ENCODE peak calls at places on chromosome 6, in four cellular contexts. One of them, this sample, is unnamed.

GRCh38 chr6:125904871-125905270 is 51.7 kb upstream of the HINT3 start:
- DNase-seq in iPS DF 19.7: no peak
- DNase-seq in hepatocyte: no peak
- DNase-seq in SW480: no peak
- DNase-seq in this sample: no peak

GRCh38 chr6:166194885-166195860 is 27.5 kb upstream of the TBXT start:
- DNase-seq in iPS DF 19.7: no peak
- DNase-seq in hepatocyte: peak
- DNase-seq in SW480: no peak
- DNase-seq in this sample: no peak

GRCh38 chr6:162408805-162409535 is 318.6 kb downstream of the PRKN start:
- DNase-seq in iPS DF 19.7: no peak
- DNase-seq in hepatocyte: no peak
- DNase-seq in SW480: no peak
- DNase-seq in this sample: no peak

GRCh38 chr6:1607557-1608221 is 2.0 kb upstream of the FOXC1 start:
- DNase-seq in iPS DF 19.7: no peak
- DNase-seq in hepatocyte: peak
- DNase-seq in SW480: no peak
- DNase-seq in this sample: peak

GRCh38 chr6:81938014-81938761 is 185.7 kb upstream of the TENT5A start:
- DNase-seq in iPS DF 19.7: no peak
- DNase-seq in hepatocyte: peak
- DNase-seq in SW480: peak
- DNase-seq in this sample: no peak

GRCh38 chr6:170232186-170233002 is 58.5 kb downstream of the DLL1 start:
- DNase-seq in iPS DF 19.7: no peak
- DNase-seq in hepatocyte: no peak
- DNase-seq in SW480: no peak
- DNase-seq in this sample: no peak

GRCh38 chr6:41153451-41153850 is 696 bp downstream of the TREML1 start:
- DNase-seq in iPS DF 19.7: no peak
- DNase-seq in hepatocyte: no peak
- DNase-seq in SW480: no peak
- DNase-seq in this sample: no peak

GRCh38 chr6:152462716-152463115 is 174.4 kb downstream of the SYNE1 start:
- DNase-seq in iPS DF 19.7: no peak
- DNase-seq in hepatocyte: no peak
- DNase-seq in SW480: peak
- DNase-seq in this sample: peak

GRCh38 chr6:109006818-109007217 is 87.8 kb downstream of the SESN1 start:
- DNase-seq in iPS DF 19.7: no peak
- DNase-seq in hepatocyte: no peak
- DNase-seq in SW480: no peak
- DNase-seq in this sample: peak

GRCh38 chr6:157244175-157244574 is 79.1 kb downstream of the TMEM242 start:
- DNase-seq in iPS DF 19.7: no peak
- DNase-seq in hepatocyte: peak
- DNase-seq in SW480: no peak
- DNase-seq in this sample: no peak

GRCh38 chr6:114008331-114008730 is 37.4 kb upstream of the HDAC2 start:
- DNase-seq in iPS DF 19.7: no peak
- DNase-seq in hepatocyte: no peak
- DNase-seq in SW480: no peak
- DNase-seq in this sample: no peak

GRCh38 chr6:16338577-16339262 is 100.3 kb downstream of the GMPR start:
- DNase-seq in iPS DF 19.7: no peak
- DNase-seq in hepatocyte: peak
- DNase-seq in SW480: peak
- DNase-seq in this sample: peak

GRCh38 chr6:140052757-140053729 is 678.6 kb upstream of the CITED2 start:
- DNase-seq in iPS DF 19.7: peak
- DNase-seq in hepatocyte: peak
- DNase-seq in SW480: no peak
- DNase-seq in this sample: peak

GRCh38 chr6:168447282-168447681 is 6.3 kb downstream of the SMOC2 start:
- DNase-seq in iPS DF 19.7: no peak
- DNase-seq in hepatocyte: no peak
- DNase-seq in SW480: no peak
- DNase-seq in this sample: no peak

GRCh38 chr6:16731503-16732018 is 29.7 kb downstream of the ATXN1 start:
- DNase-seq in iPS DF 19.7: no peak
- DNase-seq in hepatocyte: no peak
- DNase-seq in SW480: no peak
- DNase-seq in this sample: peak

GRCh38 chr6:132832891-132833290 is 18.5 kb downstream of the RPS12 start:
- DNase-seq in iPS DF 19.7: no peak
- DNase-seq in hepatocyte: no peak
- DNase-seq in SW480: no peak
- DNase-seq in this sample: no peak

GRCh38 chr6:148951662-148952061 is 204.8 kb downstream of the UST start:
- DNase-seq in iPS DF 19.7: no peak
- DNase-seq in hepatocyte: no peak
- DNase-seq in SW480: no peak
- DNase-seq in this sample: no peak

GRCh38 chr6:125098253-125098652 is 55.3 kb upstream of the TPD52L1 start:
- DNase-seq in iPS DF 19.7: no peak
- DNase-seq in hepatocyte: no peak
- DNase-seq in SW480: no peak
- DNase-seq in this sample: no peak

GRCh38 chr6:28683945-28684538 is 158.4 kb downstream of the GPX5 start:
- DNase-seq in iPS DF 19.7: no peak
- DNase-seq in hepatocyte: peak
- DNase-seq in SW480: peak
- DNase-seq in this sample: peak

GRCh38 chr6:159969921-159970320 is 1.0 kb downstream of the IGF2R start:
- DNase-seq in iPS DF 19.7: no peak
- DNase-seq in hepatocyte: peak
- DNase-seq in SW480: peak
- DNase-seq in this sample: peak

GRCh38 chr6:69019832-69020231 is 384.8 kb downstream of the ADGRB3 start:
- DNase-seq in iPS DF 19.7: no peak
- DNase-seq in hepatocyte: no peak
- DNase-seq in SW480: no peak
- DNase-seq in this sample: no peak

GRCh38 chr6:128857806-128858205 is 25.1 kb upstream of the LAMA2 start:
- DNase-seq in iPS DF 19.7: no peak
- DNase-seq in hepatocyte: no peak
- DNase-seq in SW480: no peak
- DNase-seq in this sample: no peak

GRCh38 chr6:31098449-31098938 is 13.9 kb downstream of the C6orf15 start:
- DNase-seq in iPS DF 19.7: no peak
- DNase-seq in hepatocyte: no peak
- DNase-seq in SW480: no peak
- DNase-seq in this sample: no peak

GRCh38 chr6:2876210-2877056 is 26.7 kb downstream of the SERPINB9 start:
- DNase-seq in iPS DF 19.7: no peak
- DNase-seq in hepatocyte: peak
- DNase-seq in SW480: peak
- DNase-seq in this sample: no peak

GRCh38 chr6:78810146-78810545 is 57.2 kb upstream of the IRAK1BP1 start:
- DNase-seq in iPS DF 19.7: peak
- DNase-seq in hepatocyte: peak
- DNase-seq in SW480: peak
- DNase-seq in this sample: peak

GRCh38 chr6:30463651-30464618 is 25.4 kb upstream of the HLA-E start:
- DNase-seq in iPS DF 19.7: no peak
- DNase-seq in hepatocyte: no peak
- DNase-seq in SW480: peak
- DNase-seq in this sample: no peak

GRCh38 chr6:34237316-34237721 is 646 bp downstream of the HMGA1 start:
- DNase-seq in iPS DF 19.7: no peak
- DNase-seq in hepatocyte: peak
- DNase-seq in SW480: no peak
- DNase-seq in this sample: peak

GRCh38 chr6:150004101-150004782 is 21.1 kb downstream of the RAET1L start:
- DNase-seq in iPS DF 19.7: no peak
- DNase-seq in hepatocyte: no peak
- DNase-seq in SW480: no peak
- DNase-seq in this sample: no peak

GRCh38 chr6:89353118-89353556 is 615 bp upstream of the UBE2J1 start:
- DNase-seq in iPS DF 19.7: no peak
- DNase-seq in hepatocyte: no peak
- DNase-seq in SW480: no peak
- DNase-seq in this sample: no peak

GRCh38 chr6:151070666-151071065 is 169.1 kb upstream of the AKAP12 start:
- DNase-seq in iPS DF 19.7: no peak
- DNase-seq in hepatocyte: no peak
- DNase-seq in SW480: no peak
- DNase-seq in this sample: no peak